ENCODE peak calls at places on chromosomes 7 and 10, in ten cellular contexts. One of them, this sample, is unnamed.

GRCh38 chr7:102975854-102976253 is 63.1 kb downstream of the LRRC17 start:
- DNase-seq in K562: peak; percentile 72
- DNase-seq in ovary: no peak
- DNase-seq in suprapubic skin: no peak
- DNase-seq in tibial nerve: no peak
- DNase-seq in transverse colon: no peak
- DNase-seq in SK-N-SH: no peak
- DNase-seq in H1: no peak
- DNase-seq in A549: no peak
- DNase-seq in HepG2: no peak
- DNase-seq in this sample: no peak

GRCh38 chr10:96832721-96833219 is 672 bp downstream of the LCOR start:
- DNase-seq in A549: peak; percentile 87
- DNase-seq in suprapubic skin: peak; percentile 85
- DNase-seq in SK-N-SH: peak; percentile 95
- DNase-seq in ovary: peak; percentile 86
- DNase-seq in H1: no peak
- DNase-seq in transverse colon: peak; percentile 90
- DNase-seq in tibial nerve: peak; percentile 80
- DNase-seq in K562: peak; percentile 83
- DNase-seq in HepG2: peak; percentile 58
- DNase-seq in this sample: peak; percentile 90

GRCh38 chr7:104983620-104984539 is 30.1 kb upstream of the KMT2E start:
- DNase-seq in SK-N-SH: peak; percentile 95
- DNase-seq in transverse colon: peak; percentile 91
- DNase-seq in HepG2: peak; percentile 81
- DNase-seq in suprapubic skin: peak; percentile 94
- DNase-seq in ovary: peak; percentile 86
- DNase-seq in K562: peak; percentile 95
- DNase-seq in tibial nerve: peak; percentile 78
- DNase-seq in A549: peak; percentile 93
- DNase-seq in H1: peak; percentile 58
- DNase-seq in this sample: peak; percentile 92

GRCh38 chr10:131107970-131108369 is 203.6 kb downstream of the TCERG1L start:
- DNase-seq in A549: no peak
- DNase-seq in K562: no peak
- DNase-seq in suprapubic skin: no peak
- DNase-seq in SK-N-SH: no peak
- DNase-seq in H1: no peak
- DNase-seq in tibial nerve: no peak
- DNase-seq in HepG2: no peak
- DNase-seq in ovary: no peak
- DNase-seq in transverse colon: no peak
- DNase-seq in this sample: no peak

GRCh38 chr7:44631458-44632115 is 25.2 kb downstream of the OGDH start:
- DNase-seq in K562: no peak
- DNase-seq in H1: no peak
- DNase-seq in tibial nerve: no peak
- DNase-seq in HepG2: no peak
- DNase-seq in SK-N-SH: no peak
- DNase-seq in suprapubic skin: no peak
- DNase-seq in transverse colon: no peak
- DNase-seq in A549: no peak
- DNase-seq in ovary: no peak
- DNase-seq in this sample: no peak

GRCh38 chr7:26490631-26491624 is 199.3 kb downstream of the SNX10 start:
- DNase-seq in K562: no peak
- DNase-seq in tibial nerve: no peak
- DNase-seq in HepG2: no peak
- DNase-seq in transverse colon: peak; percentile 31
- DNase-seq in A549: no peak
- DNase-seq in ovary: no peak
- DNase-seq in suprapubic skin: no peak
- DNase-seq in H1: no peak
- DNase-seq in SK-N-SH: peak; percentile 55
- DNase-seq in this sample: no peak

GRCh38 chr7:66507764-66508296 is 120.9 kb upstream of the KCTD7 start:
- DNase-seq in ovary: no peak
- DNase-seq in suprapubic skin: no peak
- DNase-seq in A549: no peak
- DNase-seq in H1: no peak
- DNase-seq in K562: no peak
- DNase-seq in HepG2: no peak
- DNase-seq in tibial nerve: no peak
- DNase-seq in SK-N-SH: no peak
- DNase-seq in transverse colon: no peak
- DNase-seq in this sample: no peak

GRCh38 chr10:71467569-71468362 is 71.0 kb downstream of the CDH23 start:
- DNase-seq in K562: no peak
- DNase-seq in H1: no peak
- DNase-seq in transverse colon: no peak
- DNase-seq in tibial nerve: no peak
- DNase-seq in A549: no peak
- DNase-seq in suprapubic skin: no peak
- DNase-seq in SK-N-SH: no peak
- DNase-seq in ovary: no peak
- DNase-seq in HepG2: no peak
- DNase-seq in this sample: no peak

GRCh38 chr10:76396126-76396525 is 964.7 kb downstream of the LRMDA start:
- DNase-seq in ovary: no peak
- DNase-seq in tibial nerve: no peak
- DNase-seq in HepG2: no peak
- DNase-seq in suprapubic skin: no peak
- DNase-seq in A549: no peak
- DNase-seq in SK-N-SH: no peak
- DNase-seq in transverse colon: no peak
- DNase-seq in H1: no peak
- DNase-seq in K562: no peak
- DNase-seq in this sample: no peak

GRCh38 chr10:120931999-120932398 is 80.8 kb downstream of the WDR11 start:
- DNase-seq in transverse colon: no peak
- DNase-seq in SK-N-SH: no peak
- DNase-seq in H1: no peak
- DNase-seq in K562: no peak
- DNase-seq in tibial nerve: no peak
- DNase-seq in ovary: no peak
- DNase-seq in suprapubic skin: no peak
- DNase-seq in A549: no peak
- DNase-seq in HepG2: no peak
- DNase-seq in this sample: peak; percentile 54

GRCh38 chr7:150990416-150991186 is at the start of gene NOS3:
- DNase-seq in ovary: no peak
- DNase-seq in tibial nerve: no peak
- DNase-seq in K562: no peak
- DNase-seq in HepG2: no peak
- DNase-seq in H1: no peak
- DNase-seq in SK-N-SH: no peak
- DNase-seq in A549: no peak
- DNase-seq in transverse colon: no peak
- DNase-seq in suprapubic skin: no peak
- DNase-seq in this sample: no peak

GRCh38 chr7:16078076-16078952 is 343.0 kb downstream of the CRPPA start:
- DNase-seq in K562: peak; percentile 83
- DNase-seq in suprapubic skin: no peak
- DNase-seq in H1: no peak
- DNase-seq in A549: peak; percentile 20
- DNase-seq in HepG2: peak; percentile 65
- DNase-seq in tibial nerve: no peak
- DNase-seq in SK-N-SH: peak; percentile 51
- DNase-seq in transverse colon: no peak
- DNase-seq in ovary: peak; percentile 16
- DNase-seq in this sample: no peak

GRCh38 chr10:82813856-82814255 is 938.9 kb downstream of the NRG3 start:
- DNase-seq in A549: no peak
- DNase-seq in ovary: no peak
- DNase-seq in suprapubic skin: no peak
- DNase-seq in tibial nerve: no peak
- DNase-seq in K562: no peak
- DNase-seq in H1: no peak
- DNase-seq in transverse colon: no peak
- DNase-seq in SK-N-SH: no peak
- DNase-seq in HepG2: peak; percentile 2
- DNase-seq in this sample: no peak

GRCh38 chr7:110987130-110987693 is 103.7 kb upstream of the LRRN3 start:
- DNase-seq in HepG2: no peak
- DNase-seq in tibial nerve: no peak
- DNase-seq in transverse colon: no peak
- DNase-seq in SK-N-SH: no peak
- DNase-seq in suprapubic skin: no peak
- DNase-seq in ovary: no peak
- DNase-seq in H1: no peak
- DNase-seq in K562: no peak
- DNase-seq in A549: no peak
- DNase-seq in this sample: no peak

DNA sequence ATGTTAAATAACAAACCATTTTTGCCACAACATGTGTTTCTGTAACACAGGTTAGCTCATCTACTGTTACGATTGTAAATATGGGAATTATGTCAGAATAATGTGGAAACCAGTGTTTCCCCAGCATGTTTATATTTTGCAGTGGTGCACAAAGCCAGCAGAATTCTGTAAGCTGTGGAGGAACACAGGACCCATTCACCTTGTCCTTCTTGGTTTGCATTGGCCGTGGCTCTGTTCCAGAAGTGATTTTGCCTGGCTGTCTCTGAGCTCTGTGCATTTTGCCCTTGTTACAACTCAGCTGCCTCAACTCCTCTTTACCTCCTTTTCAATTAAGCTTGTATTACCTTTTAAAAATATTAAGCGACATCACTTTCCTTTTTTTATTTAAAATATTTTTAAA is 33.8 kb downstream of the EEPD1 start:
- DNase-seq in HepG2: peak; percentile 25
- DNase-seq in tibial nerve: no peak
- DNase-seq in H1: no peak
- DNase-seq in ovary: no peak
- DNase-seq in suprapubic skin: no peak
- DNase-seq in SK-N-SH: no peak
- DNase-seq in transverse colon: no peak
- DNase-seq in A549: no peak
- DNase-seq in K562: no peak
- DNase-seq in this sample: no peak
- TF ChIP-seq EP300 in HepG2: no peak
- TF ChIP-seq EP300 in tibial nerve: no peak
- TF ChIP-seq EP300 in H1: no peak
- TF ChIP-seq EP300 in ovary: no peak
- TF ChIP-seq EP300 in suprapubic skin: no peak
- TF ChIP-seq EP300 in SK-N-SH: no peak
- TF ChIP-seq EP300 in transverse colon: no peak
- TF ChIP-seq EP300 in A549: no peak
- TF ChIP-seq EP300 in K562: no peak
- TF ChIP-seq EP300 in this sample: no peak

DNA sequence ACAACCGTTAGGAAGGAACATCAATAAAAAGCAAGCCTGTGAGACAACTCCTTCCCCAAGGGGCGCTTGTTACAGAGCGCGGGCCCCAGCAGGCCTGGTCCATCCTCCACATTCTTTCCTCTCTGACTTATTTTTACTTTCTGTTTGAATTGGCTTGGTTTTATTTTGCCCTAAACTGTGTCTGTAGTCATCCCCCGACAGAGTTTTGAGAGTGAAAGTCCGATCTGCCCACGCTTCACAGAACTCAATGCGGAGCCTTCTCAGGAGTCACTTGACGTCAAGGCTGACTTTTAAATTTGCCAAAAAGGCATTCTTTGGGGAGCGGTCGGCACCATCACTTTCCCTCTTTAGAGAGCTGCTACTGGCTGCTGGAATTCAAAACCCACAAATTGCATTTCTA is 150.1 kb upstream of the KLF6 start:
- DNase-seq in HepG2: no peak
- DNase-seq in transverse colon: no peak
- DNase-seq in tibial nerve: no peak
- DNase-seq in K562: no peak
- DNase-seq in SK-N-SH: no peak
- DNase-seq in H1: no peak
- DNase-seq in suprapubic skin: no peak
- DNase-seq in A549: no peak
- DNase-seq in ovary: peak; percentile 67
- DNase-seq in this sample: no peak
- TF ChIP-seq CTCF in HepG2: no peak
- TF ChIP-seq CTCF in transverse colon: no peak
- TF ChIP-seq CTCF in tibial nerve: peak; percentile 18
- TF ChIP-seq CTCF in K562: no peak
- TF ChIP-seq CTCF in SK-N-SH: no peak
- TF ChIP-seq CTCF in H1: no peak
- TF ChIP-seq CTCF in suprapubic skin: no peak
- TF ChIP-seq CTCF in A549: no peak
- TF ChIP-seq CTCF in ovary: no peak
- TF ChIP-seq CTCF in this sample: no peak

GRCh38 chr10:125039354-125039769 is 97.4 kb downstream of the ZRANB1 start:
- DNase-seq in H1: no peak
- DNase-seq in SK-N-SH: no peak
- DNase-seq in A549: no peak
- DNase-seq in HepG2: no peak
- DNase-seq in K562: no peak
- DNase-seq in tibial nerve: no peak
- DNase-seq in suprapubic skin: no peak
- DNase-seq in ovary: no peak
- DNase-seq in transverse colon: no peak
- DNase-seq in this sample: no peak
- H3K4me1 ChIP-seq in H1: peaks cover 40% of the 10 kb centered on the region
- H3K4me1 ChIP-seq in SK-N-SH: peaks cover 64% of the 10 kb centered on the region
- H3K4me1 ChIP-seq in A549: peaks cover 74% of the 10 kb centered on the region
- H3K4me1 ChIP-seq in HepG2: no peaks in the 10 kb centered on the region
- H3K4me1 ChIP-seq in K562: no peaks in the 10 kb centered on the region
- H3K4me1 ChIP-seq in tibial nerve: no peaks in the 10 kb centered on the region
- H3K4me1 ChIP-seq in suprapubic skin: peaks cover 27% of the 10 kb centered on the region
- H3K4me1 ChIP-seq in ovary: peaks cover 38% of the 10 kb centered on the region
- H3K4me1 ChIP-seq in transverse colon: peaks cover 27% of the 10 kb centered on the region
- H3K4me1 ChIP-seq in this sample: peaks cover 33% of the 10 kb centered on the region

GRCh38 chr10:15462253-15462885 is 91.3 kb upstream of the FAM171A1 start:
- DNase-seq in HepG2: no peak
- DNase-seq in SK-N-SH: no peak
- DNase-seq in tibial nerve: no peak
- DNase-seq in transverse colon: no peak
- DNase-seq in H1: no peak
- DNase-seq in K562: no peak
- DNase-seq in suprapubic skin: no peak
- DNase-seq in A549: no peak
- DNase-seq in ovary: no peak
- DNase-seq in this sample: no peak

GRCh38 chr10:15459218-15459617 is 88.1 kb upstream of the FAM171A1 start:
- DNase-seq in K562: no peak
- DNase-seq in ovary: no peak
- DNase-seq in SK-N-SH: no peak
- DNase-seq in H1: no peak
- DNase-seq in HepG2: no peak
- DNase-seq in suprapubic skin: no peak
- DNase-seq in A549: no peak
- DNase-seq in tibial nerve: no peak
- DNase-seq in transverse colon: no peak
- DNase-seq in this sample: no peak

GRCh38 chr10:15460661-15461060 is 89.6 kb upstream of the FAM171A1 start:
- DNase-seq in suprapubic skin: no peak
- DNase-seq in K562: no peak
- DNase-seq in transverse colon: no peak
- DNase-seq in H1: no peak
- DNase-seq in tibial nerve: no peak
- DNase-seq in SK-N-SH: no peak
- DNase-seq in HepG2: no peak
- DNase-seq in A549: no peak
- DNase-seq in ovary: no peak
- DNase-seq in this sample: no peak

GRCh38 chr10:15457382-15457781 is 86.3 kb upstream of the FAM171A1 start:
- DNase-seq in suprapubic skin: no peak
- DNase-seq in A549: no peak
- DNase-seq in K562: no peak
- DNase-seq in SK-N-SH: no peak
- DNase-seq in HepG2: no peak
- DNase-seq in tibial nerve: no peak
- DNase-seq in ovary: no peak
- DNase-seq in transverse colon: no peak
- DNase-seq in H1: no peak
- DNase-seq in this sample: no peak

GRCh38 chr10:15461353-15462108 is 90.4 kb upstream of the FAM171A1 start:
- DNase-seq in K562: peak; percentile 85
- DNase-seq in tibial nerve: peak; percentile 24
- DNase-seq in HepG2: no peak
- DNase-seq in H1: no peak
- DNase-seq in SK-N-SH: peak; percentile 15
- DNase-seq in transverse colon: peak; percentile 18
- DNase-seq in A549: peak; percentile 14
- DNase-seq in suprapubic skin: no peak
- DNase-seq in ovary: no peak
- DNase-seq in this sample: no peak
- TF ChIP-seq EP300 in K562: peak; percentile 47
- TF ChIP-seq EP300 in tibial nerve: peak; percentile 70
- TF ChIP-seq EP300 in HepG2: no peak
- TF ChIP-seq EP300 in H1: no peak
- TF ChIP-seq EP300 in SK-N-SH: no peak
- TF ChIP-seq EP300 in transverse colon: no peak
- TF ChIP-seq EP300 in A549: no peak
- TF ChIP-seq EP300 in suprapubic skin: no peak
- TF ChIP-seq EP300 in ovary: no peak
- TF ChIP-seq EP300 in this sample: no peak

This sample was measured in upper lobe of left lung.